ENCODE peak calls at places on chromosomes 5 and 9, in ten cellular contexts. D, E, Q, O, R, K, W, J, Z and I are unnamed samples.
A peak's percentile ranks its signal among the peaks of the same experiment; 100 is the strongest.

GRCh38 chr5:60672693-60673264 is 27.2 kb downstream of the DEPDC1B start:
- DNase-seq in Q (peak; percentile 78), K (no peak), O (no peak), D (no peak), W (no peak), J (no peak), Z (no peak), R (no peak), E (no peak), I (no peak)

GRCh38 chr9:5111696-5112095 is 73.7 kb downstream of the INSL6 start:
- DNase-seq in J (no peak), R (no peak), W (no peak), E (no peak), Q (no peak), O (no peak), D (no peak), K (no peak), Z (no peak), I (no peak)

GRCh38 chr5:87022415-87022814 is 245.3 kb upstream of the RASA1 start:
- DNase-seq in D (no peak), O (no peak), J (no peak), Q (no peak), R (no peak), E (no peak), K (no peak), Z (no peak), W (no peak), I (no peak)

GRCh38 chr5:60674670-60675069 is 25.3 kb downstream of the DEPDC1B start:
- DNase-seq in Q (no peak), W (no peak), Z (no peak), D (no peak), O (no peak), J (no peak), E (no peak), R (no peak), K (no peak), I (no peak)

GRCh38 chr5:124738751-124739559 is 7.5 kb downstream of the ZNF608 start:
- DNase-seq in Q (no peak), W (no peak), Z (no peak), D (no peak), J (no peak), K (no peak), O (no peak), E (no peak), R (peak; percentile 43), I (no peak)

GRCh38 chr5:172223901-172224873 is 30.2 kb downstream of the EFCAB9 start:
- DNase-seq in D (no peak), O (no peak), Z (no peak), W (no peak), R (no peak), K (no peak), Q (no peak), E (no peak), J (no peak), I (no peak)

GRCh38 chr9:69548676-69549075 is 123.5 kb downstream of the APBA1 start:
- DNase-seq in E (no peak), Z (no peak), K (no peak), R (no peak), W (no peak), D (no peak), Q (no peak), J (no peak), O (no peak), I (no peak)

GRCh38 chr9:80378669-80379293 is 807.0 kb downstream of the TLE4 start:
- DNase-seq in Q (no peak), R (no peak), O (no peak), J (no peak), K (no peak), E (no peak), Z (no peak), D (no peak), W (no peak), I (no peak)

DNA sequence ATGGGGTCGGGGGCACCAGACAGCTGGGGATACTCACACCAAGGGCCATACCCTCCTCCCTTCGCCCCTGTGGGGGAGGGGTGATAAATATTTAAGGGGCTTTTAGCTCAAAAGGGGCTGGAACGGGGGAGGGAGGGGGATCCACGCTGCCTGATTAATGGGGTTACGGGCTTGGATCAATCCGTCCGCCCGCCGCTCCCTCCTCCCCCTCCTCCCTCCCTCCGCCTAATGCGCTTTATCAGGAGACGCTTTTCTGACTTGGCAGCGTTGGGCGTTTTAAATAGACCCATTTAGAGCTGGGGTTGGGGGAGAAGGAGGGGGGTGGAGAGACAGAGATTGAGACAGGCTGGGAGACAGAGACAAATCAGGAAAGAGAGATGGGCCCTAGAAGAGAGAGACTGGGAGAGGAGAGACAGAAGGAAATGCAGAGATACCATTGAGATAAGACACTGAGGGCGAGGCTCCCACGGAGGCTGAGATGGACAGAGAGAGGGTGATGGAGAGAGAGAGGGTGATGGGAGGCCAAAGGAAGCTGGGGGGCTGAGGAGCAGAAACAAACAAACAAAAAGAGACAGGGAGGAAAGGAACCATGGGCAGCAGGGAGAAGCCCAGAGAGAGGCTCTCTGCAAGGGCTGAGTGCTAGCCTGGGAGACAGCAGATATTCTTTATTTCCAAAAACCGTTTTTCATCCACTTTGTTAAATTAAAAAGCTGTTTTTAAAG is 10.3 kb downstream of the CNTFR start:
- DNase-seq in J (no peak), O (no peak), Q (no peak), E (no peak), Z (no peak), W (no peak), R (peak; percentile 86), D (no peak), K (no peak), I (no peak)
- H3K4me3 ChIP-seq in J (no peak overlapping the region), O (no peak overlapping the region), Q (no peak overlapping the region), E (no peak overlapping the region), Z (no peak overlapping the region), W (no peak overlapping the region), R (peak overlapping the region; percentile 18), D (no peak overlapping the region), K (peak overlapping the region; percentile 32), I (no peak overlapping the region)

GRCh38 chr9:752681-753200 is 88.8 kb upstream of the DMRT1 start:
- DNase-seq in W (no peak), E (peak; percentile 36), O (no peak), J (no peak), R (no peak), D (no peak), Q (no peak), Z (no peak), K (no peak), I (no peak)

GRCh38 chr9:752201-752600 is 89.3 kb upstream of the DMRT1 start:
- DNase-seq in E (peak; percentile 94), D (no peak), K (no peak), O (peak; percentile 92), Z (peak; percentile 82), W (peak; percentile 80), J (no peak), R (no peak), Q (no peak), I (no peak)

GRCh38 chr9:749712-750111 is 91.8 kb upstream of the DMRT1 start:
- DNase-seq in E (no peak), Q (no peak), D (no peak), K (no peak), R (no peak), Z (no peak), W (no peak), J (no peak), O (no peak), I (no peak)

GRCh38 chr9:750264-750967 is 91.1 kb upstream of the DMRT1 start:
- DNase-seq in E (no peak), Z (no peak), R (peak; percentile 36), J (no peak), W (no peak), O (no peak), Q (no peak), D (no peak), K (no peak), I (no peak)

GRCh38 chr9:751137-752051 is 90.1 kb upstream of the DMRT1 start:
- DNase-seq in E (peak; percentile 56), J (no peak), W (no peak), Z (no peak), Q (no peak), K (no peak), D (no peak), O (peak; percentile 69), R (no peak), I (no peak)
- H3K4me3 ChIP-seq in E (peak overlapping the region; percentile 23), J (no peak overlapping the region), W (no peak overlapping the region), Z (no peak overlapping the region), Q (no peak overlapping the region), K (no peak overlapping the region), D (no peak overlapping the region), O (no peak overlapping the region), R (no peak overlapping the region), I (no peak overlapping the region)

GRCh38 chr9:129558063-129558550 is 62.8 kb downstream of the C9orf50 start:
- DNase-seq in W (no peak), Z (no peak), J (no peak), K (no peak), R (no peak), E (no peak), D (no peak), Q (no peak), O (no peak), I (no peak)

GRCh38 chr9:129555512-129556203 is 65.2 kb downstream of the C9orf50 start:
- DNase-seq in R (no peak), O (peak; percentile 58), W (no peak), E (no peak), Z (no peak), K (no peak), D (no peak), J (no peak), Q (no peak), I (no peak)

GRCh38 chr9:129558551-129559505 is 62.1 kb downstream of the C9orf50 start:
- DNase-seq in E (no peak), Z (no peak), D (no peak), Q (no peak), O (no peak), K (no peak), W (no peak), J (no peak), R (peak; percentile 89), I (no peak)

GRCh38 chr9:129556576-129557191 is 64.2 kb downstream of the C9orf50 start:
- DNase-seq in W (no peak), J (no peak), K (no peak), R (peak; percentile 47), D (no peak), O (no peak), E (no peak), Q (no peak), Z (no peak), I (no peak)

GRCh38 chr9:129557192-129558036 is 63.5 kb downstream of the C9orf50 start:
- DNase-seq in E (no peak), Z (no peak), J (no peak), Q (no peak), D (no peak), K (no peak), O (no peak), W (no peak), R (peak; percentile 98), I (no peak)
- H3K4me3 ChIP-seq in E (no peak overlapping the region), Z (no peak overlapping the region), J (no peak overlapping the region), Q (no peak overlapping the region), D (no peak overlapping the region), K (no peak overlapping the region), O (no peak overlapping the region), W (no peak overlapping the region), R (peak overlapping the region; percentile 21), I (no peak overlapping the region)

GRCh38 chr9:98810106-98810840 is 2.8 kb downstream of the GALNT12 start:
- DNase-seq in Z (no peak), D (no peak), O (no peak), E (peak; percentile 68), K (no peak), W (no peak), J (no peak), R (no peak), Q (peak; percentile 46), I (no peak)

GRCh38 chr9:98809311-98810105 is 2.0 kb downstream of the GALNT12 start:
- DNase-seq in Z (no peak), E (no peak), K (no peak), D (no peak), J (no peak), Q (peak; percentile 44), R (peak; percentile 90), W (no peak), O (no peak), I (no peak)

GRCh38 chr9:98807811-98808195 is 333 bp downstream of the GALNT12 start:
- DNase-seq in Q (peak; percentile 48), Z (no peak), O (no peak), J (no peak), K (no peak), R (peak; percentile 54), D (no peak), E (peak; percentile 55), W (no peak), I (no peak)

GRCh38 chr9:98808411-98808815 is 943 bp downstream of the GALNT12 start:
- DNase-seq in O (no peak), Z (no peak), D (peak; percentile 90), W (no peak), J (no peak), R (peak; percentile 62), Q (peak; percentile 96), K (no peak), E (peak; percentile 13), I (no peak)

DNA sequence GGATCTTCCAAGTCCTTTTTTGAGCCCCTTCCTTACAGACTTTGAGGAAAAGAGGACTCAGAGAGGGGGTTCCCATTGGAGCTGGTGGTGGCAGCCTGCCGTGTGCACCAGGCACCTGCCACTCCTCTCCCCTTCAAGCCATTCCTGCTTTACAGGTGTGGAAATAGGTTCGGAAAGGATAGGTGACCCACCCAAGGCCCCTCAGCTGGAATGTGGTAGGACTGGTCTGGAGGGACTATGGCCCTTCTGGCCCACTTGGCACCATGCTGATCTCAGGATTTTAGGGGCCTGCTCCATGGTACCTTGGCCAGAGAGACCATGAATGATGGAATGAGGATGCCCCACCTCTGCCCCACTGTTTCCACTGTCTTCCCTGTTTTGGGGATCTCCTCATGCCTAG is 1.4 kb downstream of the GALNT12 start:
- DNase-seq in D (no peak), R (no peak), K (no peak), Z (no peak), J (no peak), O (no peak), E (no peak), Q (peak; percentile 37), W (no peak), I (no peak)
- H3K4me3 ChIP-seq in D (peak overlapping the region; percentile 63), R (peak overlapping the region; percentile 79), K (no peak overlapping the region), Z (no peak overlapping the region), J (no peak overlapping the region), O (no peak overlapping the region), E (no peak overlapping the region), Q (peak overlapping the region; percentile 61), W (no peak overlapping the region), I (no peak overlapping the region)